ENCODE peak calls at places on chromosome 22, in eight cellular contexts. F is esophagus squamous epithelium, N is endothelial cell of umbilical vein, G is testis, Y is stomach, R is tibial nerve, Z is spleen, L is HCT116. I is an unnamed sample.

GRCh38 chr22:43931771-43932170 is 8.2 kb downstream of the PNPLA3 start:
- DNase-seq in R (no peak), F (no peak), Y (no peak), Z (no peak), L (no peak), N (no peak), G (no peak), I (no peak)

GRCh38 chr22:23237841-23238240 is 57.5 kb downstream of the BCR start:
- DNase-seq in R (no peak), F (no peak), Z (no peak), L (no peak), N (no peak), Y (no peak), G (no peak), I (no peak)

GRCh38 chr22:28867191-28867590 is 16.2 kb upstream of the ZNRF3 start:
- DNase-seq in F (no peak), Z (no peak), N (no peak), L (no peak), Y (no peak), G (no peak), R (no peak), I (no peak)

GRCh38 chr22:22770881-22771280 is 116.7 kb upstream of the IGLL5 start:
- DNase-seq in R (no peak), N (no peak), Z (no peak), G (no peak), L (no peak), Y (no peak), F (no peak), I (no peak)

GRCh38 chr22:49617866-49618688 is 209.6 kb downstream of the BRD1 start:
- DNase-seq in Z (peak), G (no peak), N (no peak), F (no peak), R (no peak), Y (no peak), L (no peak), I (no peak)

GRCh38 chr22:28855355-28856094 is 27.8 kb upstream of the ZNRF3 start:
- DNase-seq in G (peak), L (peak), Z (no peak), Y (peak), R (peak), N (peak), F (no peak), I (peak)

GRCh38 chr22:29205260-29205597 is 467 bp upstream of the EMID1 start:
- DNase-seq in F (no peak), R (no peak), Y (no peak), N (no peak), L (no peak), G (no peak), Z (no peak), I (peak)

GRCh38 chr22:28883917-28884753 is 763 bp downstream of the ZNRF3 start:
- DNase-seq in R (no peak), Y (peak), Z (peak), G (peak), L (peak), N (peak), F (no peak), I (peak)

GRCh38 chr22:27726726-27727449 is 74.7 kb downstream of the MN1 start:
- DNase-seq in G (peak), R (no peak), F (peak), N (peak), L (no peak), Y (peak), Z (no peak), I (peak)
- TF ChIP-seq POLR2A in G (no peak), R (no peak), F (no peak), N (no peak), L (no peak), Y (no peak), Z (no peak), I (no peak)

DNA sequence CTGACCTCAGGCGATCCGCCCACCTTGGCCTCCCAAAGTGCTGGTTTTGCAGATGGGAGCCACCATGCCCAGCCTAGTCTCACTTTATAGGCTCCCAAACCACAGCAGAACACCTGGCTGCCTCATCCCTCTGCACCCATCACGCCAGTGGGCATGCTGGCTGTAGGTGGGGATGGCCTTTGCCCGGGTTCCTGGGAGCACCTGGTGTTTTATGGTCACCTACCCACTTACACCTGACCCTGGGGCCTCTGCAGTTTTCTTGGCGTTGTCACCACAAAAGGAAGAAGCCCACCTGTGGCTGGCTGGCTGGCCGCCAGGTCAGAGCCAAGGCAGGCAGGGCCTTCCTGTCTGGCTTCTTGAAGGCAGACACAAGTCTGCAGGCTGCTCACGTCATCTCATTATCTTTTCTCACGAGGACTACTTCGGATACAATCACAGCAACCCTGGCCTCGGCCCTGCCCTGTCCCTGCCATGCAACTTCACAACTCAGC is 8.2 kb downstream of the RRP7A start:
- DNase-seq in R (no peak), Y (no peak), Z (no peak), N (no peak), F (no peak), G (peak), L (no peak), I (no peak)
- TF ChIP-seq POLR2A in R (no peak), Y (no peak), Z (no peak), N (no peak), F (no peak), G (no peak), L (no peak), I (no peak)

DNA sequence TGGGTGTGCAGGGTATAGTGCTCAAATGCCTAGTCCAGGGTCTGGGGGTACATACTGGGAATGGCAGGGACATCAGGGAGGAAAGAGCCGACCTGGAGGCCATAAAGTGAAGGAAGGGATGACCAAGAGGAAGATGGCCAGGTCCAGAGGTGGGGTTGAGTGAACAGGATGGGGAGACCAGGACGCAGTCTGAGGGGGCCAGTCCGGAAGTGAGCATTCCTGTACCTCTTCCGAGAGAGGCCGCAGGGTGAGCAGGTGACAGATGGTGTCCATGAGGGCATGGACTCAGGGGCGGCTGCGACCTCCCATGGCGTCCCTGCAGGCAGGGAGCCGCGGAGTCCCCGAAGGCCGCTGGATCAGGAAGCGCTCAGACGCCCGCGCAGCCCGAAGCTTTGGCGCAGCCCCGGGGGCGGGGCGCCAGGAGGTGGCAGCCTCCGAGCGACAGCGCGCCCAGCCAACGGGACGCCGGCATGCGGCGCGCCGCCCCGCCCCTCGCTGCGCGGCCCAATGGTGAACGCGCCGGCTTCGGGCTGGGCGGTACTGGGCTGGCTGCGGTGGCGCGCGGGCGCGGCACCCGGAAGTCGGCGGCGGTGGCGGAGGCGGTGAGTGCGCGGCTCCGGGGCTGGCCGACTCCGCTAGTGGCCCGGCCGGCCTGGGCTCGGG is at the start of gene TANGO2:
- DNase-seq in G (peak), N (peak), L (peak), F (no peak), Z (peak), R (peak), Y (peak), I (peak)
- TF ChIP-seq POLR2A in G (no peak), N (peak), L (no peak), F (no peak), Z (peak), R (peak), Y (no peak), I (peak)

GRCh38 chr22:32411829-32412592 is at the start of gene RTCB:
- DNase-seq in N (peak), R (peak), L (peak), Y (peak), Z (peak), F (peak), G (peak), I (peak)
- TF ChIP-seq POLR2A in N (peak), R (peak), L (peak), Y (no peak), Z (peak), F (no peak), G (no peak), I (peak)

GRCh38 chr22:36211237-36211881 is 9.8 kb upstream of the APOL4 start:
- DNase-seq in Z (no peak), F (no peak), R (peak), N (peak), G (peak), Y (no peak), L (no peak), I (peak)

GRCh38 chr22:36213596-36213995 is 12.0 kb upstream of the APOL4 start:
- DNase-seq in R (no peak), G (no peak), F (no peak), Z (no peak), Y (no peak), L (no peak), N (no peak), I (no peak)

GRCh38 chr22:36215976-36216375 is 14.4 kb upstream of the APOL4 start:
- DNase-seq in R (no peak), L (no peak), N (no peak), Z (no peak), F (no peak), G (no peak), Y (no peak), I (no peak)

GRCh38 chr22:36208934-36209333 is 7.3 kb upstream of the APOL4 start:
- DNase-seq in Z (no peak), N (no peak), G (no peak), R (no peak), F (no peak), Y (no peak), L (no peak), I (no peak)

DNA sequence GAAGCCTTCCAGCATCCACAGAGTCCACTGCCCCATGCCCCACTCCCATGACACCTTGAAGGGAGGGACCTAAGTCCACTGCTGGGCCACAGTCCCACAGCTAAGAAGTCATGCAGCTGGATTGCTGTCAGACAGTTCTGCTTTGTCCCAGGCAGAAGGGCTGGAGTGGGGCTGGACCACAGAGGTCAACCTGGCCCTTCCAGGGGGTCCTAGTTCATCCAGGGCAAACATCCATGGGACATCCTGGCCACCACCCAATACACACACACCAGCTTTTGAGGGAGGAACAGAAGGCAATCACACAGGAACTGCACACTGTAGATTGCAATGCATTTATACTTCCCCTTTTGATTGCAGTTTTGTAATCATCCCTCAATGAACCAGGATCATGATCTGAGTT is 11.3 kb upstream of the APOL4 start:
- DNase-seq in Z (no peak), N (no peak), L (no peak), R (no peak), G (no peak), F (no peak), Y (no peak), I (no peak)
- TF ChIP-seq POLR2A in Z (no peak), N (no peak), L (no peak), R (no peak), G (no peak), F (no peak), Y (no peak), I (no peak)

GRCh38 chr22:20256562-20257473 is 11.3 kb downstream of the RTN4R start:
- DNase-seq in F (no peak), Y (no peak), R (no peak), N (no peak), Z (no peak), G (no peak), L (no peak), I (no peak)
- TF ChIP-seq POLR2A in F (no peak), Y (no peak), R (no peak), N (no peak), Z (no peak), G (no peak), L (no peak), I (no peak)

DNA sequence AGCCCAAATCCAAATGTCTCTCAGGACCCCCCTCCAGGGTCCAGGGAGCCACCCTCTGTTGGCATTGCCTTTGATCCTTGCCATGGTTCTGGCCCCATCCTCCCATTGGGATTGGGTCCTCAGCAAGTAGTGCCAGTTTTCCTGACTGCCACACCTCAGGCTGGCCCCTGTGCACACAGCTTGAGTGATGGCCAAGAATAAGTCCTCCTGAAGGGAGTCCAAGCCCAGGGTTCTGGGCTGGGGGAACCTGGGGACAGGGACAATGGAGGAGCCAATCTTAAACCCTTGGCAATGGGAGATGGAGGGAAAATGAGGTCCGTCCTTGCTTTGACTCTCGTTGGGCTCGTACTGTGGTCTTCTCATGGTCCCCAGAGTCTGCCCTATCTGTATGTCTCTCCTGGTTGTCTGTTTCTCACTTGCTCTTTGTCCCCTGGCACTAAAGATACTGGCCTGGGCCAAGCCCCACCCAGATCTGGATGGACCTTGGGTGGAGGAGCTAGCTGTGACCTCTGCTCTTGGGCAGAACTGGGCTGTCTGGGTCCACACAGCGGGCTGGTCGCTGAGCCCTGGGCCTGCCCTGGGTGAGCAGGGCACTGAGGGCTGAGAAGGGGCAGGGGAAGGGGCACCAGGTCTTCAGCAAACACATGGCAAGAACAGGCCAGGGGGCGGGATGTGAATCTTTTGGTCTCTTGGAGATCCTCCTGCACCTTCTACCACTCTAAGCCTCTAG is 2.9 kb downstream of the SOX10 start:
- DNase-seq in Y (no peak), F (no peak), N (no peak), G (no peak), R (no peak), Z (no peak), L (no peak), I (no peak)
- TF ChIP-seq POLR2A in Y (no peak), F (no peak), N (no peak), G (no peak), R (peak), Z (no peak), L (no peak), I (no peak)

GRCh38 chr22:47122441-47123000 is 360.1 kb downstream of the TBC1D22A start:
- DNase-seq in N (no peak), F (no peak), L (no peak), Z (peak), Y (no peak), G (no peak), R (no peak), I (no peak)

GRCh38 chr22:47120399-47120798 is 357.9 kb downstream of the TBC1D22A start:
- DNase-seq in Z (no peak), Y (no peak), N (no peak), L (no peak), G (no peak), R (no peak), F (no peak), I (no peak)

GRCh38 chr22:47123006-47123826 is 360.8 kb downstream of the TBC1D22A start:
- DNase-seq in N (no peak), F (no peak), G (no peak), Z (peak), Y (no peak), R (no peak), L (no peak), I (no peak)

GRCh38 chr22:47123827-47124442 is 361.5 kb downstream of the TBC1D22A start:
- DNase-seq in L (no peak), F (no peak), N (no peak), Y (no peak), Z (peak), G (no peak), R (no peak), I (no peak)

GRCh38 chr22:47121791-47122190 is 359.3 kb downstream of the TBC1D22A start:
- DNase-seq in R (no peak), Y (no peak), N (no peak), L (no peak), F (no peak), Z (no peak), G (no peak), I (no peak)
- TF ChIP-seq POLR2A in R (no peak), Y (no peak), N (no peak), L (no peak), F (no peak), Z (no peak), G (no peak), I (no peak)